ENCODE peak calls at places on chromosome 11, in ten cellular contexts. One of them, this sample, is unnamed. For H3K9me2 and H3K4me1, the result is how much of the 10 kb centered on the place peaks cover.

GRCh38 chr11:132361011-132361550 is 990.7 kb downstream of the NTM start:
- DNase-seq in HCT116: no peak
- DNase-seq in SK-N-SH: no peak
- DNase-seq in OCI-LY7: no peak
- DNase-seq in PC-3: no peak
- DNase-seq in Karpas-422: no peak
- DNase-seq in MM.1S: no peak
- DNase-seq in hepatocyte: no peak
- DNase-seq in GM23338: no peak
- DNase-seq in PC-9: no peak
- DNase-seq in this sample: no peak

GRCh38 chr11:69907611-69908010 is 88.4 kb upstream of the FGF3 start:
- DNase-seq in HCT116: no peak
- DNase-seq in SK-N-SH: no peak
- DNase-seq in OCI-LY7: no peak
- DNase-seq in PC-3: no peak
- DNase-seq in Karpas-422: no peak
- DNase-seq in MM.1S: no peak
- DNase-seq in hepatocyte: no peak
- DNase-seq in GM23338: no peak
- DNase-seq in PC-9: no peak
- DNase-seq in this sample: no peak

GRCh38 chr11:60265373-60266214 is 14.9 kb upstream of the MS4A4A start:
- DNase-seq in HCT116: peak
- DNase-seq in SK-N-SH: peak
- DNase-seq in OCI-LY7: peak
- DNase-seq in PC-3: peak
- DNase-seq in Karpas-422: peak
- DNase-seq in MM.1S: peak
- DNase-seq in hepatocyte: peak
- DNase-seq in GM23338: peak
- DNase-seq in PC-9: peak
- DNase-seq in this sample: peak

GRCh38 chr11:22733849-22734248 is 67.4 kb downstream of the GAS2 start:
- DNase-seq in HCT116: no peak
- DNase-seq in SK-N-SH: no peak
- DNase-seq in OCI-LY7: no peak
- DNase-seq in PC-3: no peak
- DNase-seq in Karpas-422: no peak
- DNase-seq in MM.1S: no peak
- DNase-seq in hepatocyte: no peak
- DNase-seq in GM23338: no peak
- DNase-seq in PC-9: no peak
- DNase-seq in this sample: no peak

GRCh38 chr11:38006466-38006865 is 1408.4 kb upstream of the RAG2 start:
- DNase-seq in HCT116: no peak
- DNase-seq in SK-N-SH: no peak
- DNase-seq in OCI-LY7: no peak
- DNase-seq in PC-3: no peak
- DNase-seq in Karpas-422: no peak
- DNase-seq in MM.1S: no peak
- DNase-seq in hepatocyte: no peak
- DNase-seq in GM23338: no peak
- DNase-seq in PC-9: no peak
- DNase-seq in this sample: no peak

GRCh38 chr11:10844364-10844763 is 13.5 kb downstream of the ZBED5 start:
- DNase-seq in HCT116: no peak
- DNase-seq in SK-N-SH: no peak
- DNase-seq in OCI-LY7: no peak
- DNase-seq in PC-3: no peak
- DNase-seq in Karpas-422: no peak
- DNase-seq in MM.1S: no peak
- DNase-seq in hepatocyte: no peak
- DNase-seq in GM23338: no peak
- DNase-seq in PC-9: no peak
- DNase-seq in this sample: peak

GRCh38 chr11:73239571-73240189 is 21.6 kb downstream of the P2RY2 start:
- DNase-seq in HCT116: no peak
- DNase-seq in SK-N-SH: no peak
- DNase-seq in OCI-LY7: no peak
- DNase-seq in PC-3: no peak
- DNase-seq in Karpas-422: no peak
- DNase-seq in MM.1S: no peak
- DNase-seq in hepatocyte: no peak
- DNase-seq in GM23338: peak
- DNase-seq in PC-9: no peak
- DNase-seq in this sample: no peak

GRCh38 chr11:15113381-15113780 is 1.3 kb upstream of the INSC start:
- DNase-seq in HCT116: no peak
- DNase-seq in SK-N-SH: no peak
- DNase-seq in OCI-LY7: peak
- DNase-seq in PC-3: no peak
- DNase-seq in Karpas-422: peak
- DNase-seq in MM.1S: peak
- DNase-seq in hepatocyte: no peak
- DNase-seq in GM23338: no peak
- DNase-seq in PC-9: no peak
- DNase-seq in this sample: no peak

GRCh38 chr11:39365809-39366436 is 2093.5 kb downstream of the LRRC4C start:
- DNase-seq in HCT116: no peak
- DNase-seq in SK-N-SH: no peak
- DNase-seq in OCI-LY7: no peak
- DNase-seq in PC-3: peak
- DNase-seq in Karpas-422: no peak
- DNase-seq in MM.1S: no peak
- DNase-seq in hepatocyte: peak
- DNase-seq in GM23338: peak
- DNase-seq in PC-9: peak
- DNase-seq in this sample: peak

GRCh38 chr11:126337472-126338241 is 17.8 kb upstream of the ST3GAL4 start:
- DNase-seq in HCT116: no peak
- DNase-seq in SK-N-SH: no peak
- DNase-seq in OCI-LY7: no peak
- DNase-seq in PC-3: no peak
- DNase-seq in Karpas-422: no peak
- DNase-seq in MM.1S: no peak
- DNase-seq in hepatocyte: no peak
- DNase-seq in GM23338: no peak
- DNase-seq in PC-9: no peak
- DNase-seq in this sample: no peak

DNA sequence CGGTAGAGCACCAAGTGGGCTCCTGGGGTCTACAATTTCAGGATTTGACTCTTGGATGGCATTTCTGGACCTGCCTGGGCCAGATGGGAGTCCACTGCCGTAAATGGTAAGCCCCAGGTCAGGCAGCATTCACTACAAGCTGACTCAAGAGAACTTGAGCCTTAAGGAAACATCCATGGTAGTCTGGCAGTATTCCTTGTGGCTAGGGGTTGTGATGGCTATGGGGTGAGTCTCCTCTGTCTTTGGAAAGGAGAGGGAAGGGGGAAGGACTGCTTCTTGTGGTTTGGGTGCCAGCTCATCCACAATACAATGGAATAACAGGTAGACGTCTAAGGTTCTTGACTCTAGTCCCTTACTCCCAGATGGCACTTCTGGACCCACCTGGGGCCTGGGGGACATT is 32.3 kb upstream of the POU2AF2 start:
- DNase-seq in HCT116: no peak
- DNase-seq in SK-N-SH: no peak
- DNase-seq in OCI-LY7: no peak
- DNase-seq in PC-3: peak
- DNase-seq in Karpas-422: no peak
- DNase-seq in MM.1S: no peak
- DNase-seq in hepatocyte: no peak
- DNase-seq in GM23338: no peak
- DNase-seq in PC-9: no peak
- DNase-seq in this sample: no peak
- H3K9me2 ChIP-seq in HCT116: under half
- H3K9me2 ChIP-seq in SK-N-SH: under half
- H3K9me2 ChIP-seq in OCI-LY7: under half
- H3K9me2 ChIP-seq in PC-3: under half
- H3K9me2 ChIP-seq in Karpas-422: under half
- H3K9me2 ChIP-seq in MM.1S: under half
- H3K9me2 ChIP-seq in hepatocyte: under half
- H3K9me2 ChIP-seq in GM23338: under half
- H3K9me2 ChIP-seq in PC-9: under half
- H3K9me2 ChIP-seq in this sample: under half

DNA sequence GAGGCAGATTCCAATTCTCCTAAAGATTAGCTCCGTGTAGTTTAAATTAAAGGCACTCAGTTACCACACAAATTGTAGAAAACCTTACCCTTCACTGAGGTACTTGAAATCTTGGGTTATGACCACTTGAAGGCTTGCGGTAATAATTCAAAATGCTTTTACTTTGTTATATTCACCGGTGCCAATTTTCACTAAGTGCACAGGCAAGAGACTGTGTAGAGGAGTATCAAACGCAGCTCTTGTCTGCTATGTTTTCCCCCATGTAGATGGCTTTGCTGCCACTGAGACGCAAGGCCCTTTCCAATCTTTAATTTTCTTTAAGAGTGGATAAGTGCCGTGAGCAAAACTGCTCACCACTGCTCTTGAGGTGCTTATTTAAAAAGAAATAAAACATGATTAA is 155.8 kb downstream of the CADM1 start:
- DNase-seq in HCT116: no peak
- DNase-seq in SK-N-SH: no peak
- DNase-seq in OCI-LY7: no peak
- DNase-seq in PC-3: no peak
- DNase-seq in Karpas-422: no peak
- DNase-seq in MM.1S: no peak
- DNase-seq in hepatocyte: no peak
- DNase-seq in GM23338: no peak
- DNase-seq in PC-9: no peak
- DNase-seq in this sample: no peak
- H3K4me1 ChIP-seq in HCT116: under half
- H3K4me1 ChIP-seq in SK-N-SH: under half
- H3K4me1 ChIP-seq in OCI-LY7: under half
- H3K4me1 ChIP-seq in PC-3: under half
- H3K4me1 ChIP-seq in Karpas-422: under half
- H3K4me1 ChIP-seq in MM.1S: under half
- H3K4me1 ChIP-seq in hepatocyte: under half
- H3K4me1 ChIP-seq in GM23338: under half
- H3K4me1 ChIP-seq in PC-9: under half
- H3K4me1 ChIP-seq in this sample: under half

DNA sequence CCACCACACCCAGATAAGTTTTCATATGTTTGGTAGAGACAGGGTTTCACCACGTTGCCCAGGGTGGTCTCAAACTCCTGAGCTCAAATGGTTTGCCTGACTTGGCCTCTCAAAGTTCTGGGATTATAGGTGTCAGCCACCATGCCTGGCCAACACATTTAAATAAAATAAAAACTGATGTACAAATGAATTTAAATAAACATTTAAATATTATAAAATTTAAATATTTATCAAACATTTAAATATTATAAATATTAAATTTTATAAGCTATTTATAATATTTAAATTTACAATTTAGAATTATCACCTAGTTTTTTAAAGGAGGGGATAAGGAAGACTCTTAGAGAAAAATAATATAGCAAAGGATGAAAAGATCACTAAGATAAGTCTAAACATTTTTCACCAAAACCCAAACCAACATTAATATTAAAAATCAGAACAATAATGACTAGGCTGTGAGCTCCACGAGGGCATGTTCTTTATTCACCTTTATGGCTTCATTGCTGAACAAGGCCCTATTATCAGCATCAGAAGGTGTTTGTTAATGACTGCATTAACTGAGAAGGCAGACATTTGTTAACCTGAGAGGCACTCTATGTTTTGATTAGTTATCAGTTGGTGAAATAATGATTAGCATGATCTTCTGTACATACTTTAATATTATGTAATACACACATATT is 7.2 kb downstream of the IL18 start:
- DNase-seq in HCT116: no peak
- DNase-seq in SK-N-SH: no peak
- DNase-seq in OCI-LY7: no peak
- DNase-seq in PC-3: no peak
- DNase-seq in Karpas-422: no peak
- DNase-seq in MM.1S: no peak
- DNase-seq in hepatocyte: no peak
- DNase-seq in GM23338: no peak
- DNase-seq in PC-9: no peak
- DNase-seq in this sample: no peak
- H3K9me2 ChIP-seq in HCT116: under half
- H3K9me2 ChIP-seq in SK-N-SH: under half
- H3K9me2 ChIP-seq in OCI-LY7: under half
- H3K9me2 ChIP-seq in PC-3: under half
- H3K9me2 ChIP-seq in Karpas-422: under half
- H3K9me2 ChIP-seq in MM.1S: under half
- H3K9me2 ChIP-seq in hepatocyte: under half
- H3K9me2 ChIP-seq in GM23338: under half
- H3K9me2 ChIP-seq in PC-9: under half
- H3K9me2 ChIP-seq in this sample: under half

GRCh38 chr11:12806113-12806512 is 131.9 kb downstream of the TEAD1 start:
- DNase-seq in HCT116: no peak
- DNase-seq in SK-N-SH: no peak
- DNase-seq in OCI-LY7: no peak
- DNase-seq in PC-3: no peak
- DNase-seq in Karpas-422: no peak
- DNase-seq in MM.1S: no peak
- DNase-seq in hepatocyte: peak
- DNase-seq in GM23338: no peak
- DNase-seq in PC-9: no peak
- DNase-seq in this sample: peak
- H3K4me1 ChIP-seq in HCT116: half or more
- H3K4me1 ChIP-seq in SK-N-SH: under half
- H3K4me1 ChIP-seq in OCI-LY7: under half
- H3K4me1 ChIP-seq in PC-3: under half
- H3K4me1 ChIP-seq in Karpas-422: under half
- H3K4me1 ChIP-seq in MM.1S: under half
- H3K4me1 ChIP-seq in hepatocyte: half or more
- H3K4me1 ChIP-seq in GM23338: half or more
- H3K4me1 ChIP-seq in PC-9: half or more
- H3K4me1 ChIP-seq in this sample: half or more

GRCh38 chr11:86079421-86079820 is 10.5 kb upstream of the PICALM start:
- DNase-seq in HCT116: no peak
- DNase-seq in SK-N-SH: no peak
- DNase-seq in OCI-LY7: no peak
- DNase-seq in PC-3: no peak
- DNase-seq in Karpas-422: no peak
- DNase-seq in MM.1S: no peak
- DNase-seq in hepatocyte: no peak
- DNase-seq in GM23338: no peak
- DNase-seq in PC-9: no peak
- DNase-seq in this sample: no peak
- H3K9me2 ChIP-seq in HCT116: under half
- H3K9me2 ChIP-seq in SK-N-SH: under half
- H3K9me2 ChIP-seq in OCI-LY7: under half
- H3K9me2 ChIP-seq in PC-3: under half
- H3K9me2 ChIP-seq in Karpas-422: under half
- H3K9me2 ChIP-seq in MM.1S: under half
- H3K9me2 ChIP-seq in hepatocyte: under half
- H3K9me2 ChIP-seq in GM23338: under half
- H3K9me2 ChIP-seq in PC-9: under half
- H3K9me2 ChIP-seq in this sample: under half

DNA sequence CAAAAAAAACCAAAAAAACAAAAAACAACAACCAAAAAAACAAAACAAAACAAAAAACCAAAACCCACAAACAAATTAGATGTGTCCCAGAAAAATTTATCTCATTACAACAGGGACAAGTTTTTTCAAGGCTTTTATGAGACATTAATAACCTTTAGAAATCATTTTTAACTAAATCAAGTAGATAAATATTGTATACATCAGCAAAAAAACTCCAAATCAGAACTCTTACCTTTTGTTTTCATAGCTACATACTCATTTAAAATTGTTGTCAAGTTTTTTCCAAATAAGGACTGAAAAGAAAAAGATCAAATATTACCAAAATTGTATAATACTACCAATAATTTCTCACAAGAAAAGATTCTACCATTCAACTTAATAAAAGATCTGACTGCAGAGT is 28.7 kb downstream of the NPAT start:
- DNase-seq in HCT116: no peak
- DNase-seq in SK-N-SH: no peak
- DNase-seq in OCI-LY7: no peak
- DNase-seq in PC-3: no peak
- DNase-seq in Karpas-422: no peak
- DNase-seq in MM.1S: no peak
- DNase-seq in hepatocyte: no peak
- DNase-seq in GM23338: no peak
- DNase-seq in PC-9: no peak
- DNase-seq in this sample: no peak
- H3K4me1 ChIP-seq in HCT116: under half
- H3K4me1 ChIP-seq in SK-N-SH: under half
- H3K4me1 ChIP-seq in OCI-LY7: under half
- H3K4me1 ChIP-seq in PC-3: under half
- H3K4me1 ChIP-seq in Karpas-422: under half
- H3K4me1 ChIP-seq in MM.1S: under half
- H3K4me1 ChIP-seq in hepatocyte: under half
- H3K4me1 ChIP-seq in GM23338: under half
- H3K4me1 ChIP-seq in PC-9: under half
- H3K4me1 ChIP-seq in this sample: under half

This sample was measured in GM23248.